ENCODE peak calls at places on chromosome 9, in four cellular contexts. One of them, this sample, is unnamed.

GRCh38 chr9:101468116-101468515 is 32.5 kb upstream of the ALDOB start:
- DNase-seq in OCI-LY7: no peak
- DNase-seq in astrocyte of the spinal cord: no peak
- DNase-seq in CD8-positive, alpha-beta T cell: no peak
- DNase-seq in this sample: no peak

GRCh38 chr9:92463989-92464388 is 18.3 kb downstream of the ASPN start:
- DNase-seq in astrocyte of the spinal cord: peak
- DNase-seq in OCI-LY7: no peak
- DNase-seq in CD8-positive, alpha-beta T cell: no peak
- DNase-seq in this sample: no peak

GRCh38 chr9:24351952-24352351 is 193.7 kb downstream of the IZUMO3 start:
- DNase-seq in astrocyte of the spinal cord: no peak
- DNase-seq in OCI-LY7: no peak
- DNase-seq in CD8-positive, alpha-beta T cell: no peak
- DNase-seq in this sample: no peak

GRCh38 chr9:83665576-83666200 is 42.1 kb downstream of the UBQLN1 start:
- DNase-seq in OCI-LY7: no peak
- DNase-seq in CD8-positive, alpha-beta T cell: no peak
- DNase-seq in astrocyte of the spinal cord: no peak
- DNase-seq in this sample: no peak

GRCh38 chr9:117413346-117414219 is 1.3 kb downstream of the ASTN2 start:
- DNase-seq in astrocyte of the spinal cord: no peak
- DNase-seq in CD8-positive, alpha-beta T cell: no peak
- DNase-seq in OCI-LY7: no peak
- DNase-seq in this sample: no peak

GRCh38 chr9:95724253-95724991 is 151.1 kb upstream of the ERCC6L2 start:
- DNase-seq in OCI-LY7: peak
- DNase-seq in CD8-positive, alpha-beta T cell: peak
- DNase-seq in astrocyte of the spinal cord: no peak
- DNase-seq in this sample: peak

GRCh38 chr9:129166962-129167557 is 11.0 kb downstream of the IER5L start:
- DNase-seq in CD8-positive, alpha-beta T cell: no peak
- DNase-seq in OCI-LY7: peak
- DNase-seq in astrocyte of the spinal cord: peak
- DNase-seq in this sample: peak

GRCh38 chr9:114382951-114383865 is 4.6 kb downstream of the AKNA start:
- DNase-seq in astrocyte of the spinal cord: peak
- DNase-seq in CD8-positive, alpha-beta T cell: no peak
- DNase-seq in OCI-LY7: no peak
- DNase-seq in this sample: no peak

GRCh38 chr9:127714916-127715442 is 484 bp downstream of the PTRH1 start:
- DNase-seq in OCI-LY7: no peak
- DNase-seq in astrocyte of the spinal cord: no peak
- DNase-seq in CD8-positive, alpha-beta T cell: no peak
- DNase-seq in this sample: no peak

GRCh38 chr9:124618476-124618875 is 111.3 kb upstream of the NR5A1 start:
- DNase-seq in OCI-LY7: no peak
- DNase-seq in CD8-positive, alpha-beta T cell: no peak
- DNase-seq in astrocyte of the spinal cord: peak
- DNase-seq in this sample: no peak

GRCh38 chr9:80596576-80596975 is 1024.8 kb downstream of the TLE4 start:
- DNase-seq in CD8-positive, alpha-beta T cell: no peak
- DNase-seq in OCI-LY7: no peak
- DNase-seq in astrocyte of the spinal cord: no peak
- DNase-seq in this sample: peak

GRCh38 chr9:135887021-135887507 is 20.3 kb downstream of the CAMSAP1 start:
- DNase-seq in CD8-positive, alpha-beta T cell: no peak
- DNase-seq in OCI-LY7: no peak
- DNase-seq in astrocyte of the spinal cord: peak
- DNase-seq in this sample: no peak

GRCh38 chr9:4862506-4863250 is 69.9 kb downstream of the RCL1 start:
- DNase-seq in astrocyte of the spinal cord: no peak
- DNase-seq in OCI-LY7: no peak
- DNase-seq in CD8-positive, alpha-beta T cell: no peak
- DNase-seq in this sample: no peak

GRCh38 chr9:119559986-119560385 is 190.8 kb upstream of the BRINP1 start:
- DNase-seq in CD8-positive, alpha-beta T cell: no peak
- DNase-seq in OCI-LY7: no peak
- DNase-seq in astrocyte of the spinal cord: no peak
- DNase-seq in this sample: no peak

GRCh38 chr9:133792721-133793470 is 54.7 kb upstream of the SARDH start:
- DNase-seq in OCI-LY7: peak
- DNase-seq in CD8-positive, alpha-beta T cell: peak
- DNase-seq in astrocyte of the spinal cord: peak
- DNase-seq in this sample: no peak

GRCh38 chr9:114397848-114398605 is 10.2 kb upstream of the AKNA start:
- DNase-seq in OCI-LY7: peak
- DNase-seq in CD8-positive, alpha-beta T cell: peak
- DNase-seq in astrocyte of the spinal cord: peak
- DNase-seq in this sample: peak

GRCh38 chr9:69173891-69174644 is at the start of gene TJP2:
- DNase-seq in astrocyte of the spinal cord: peak
- DNase-seq in OCI-LY7: peak
- DNase-seq in CD8-positive, alpha-beta T cell: peak
- DNase-seq in this sample: no peak

GRCh38 chr9:100581661-100582060 is 3.8 kb downstream of the CAVIN4 start:
- DNase-seq in astrocyte of the spinal cord: no peak
- DNase-seq in CD8-positive, alpha-beta T cell: no peak
- DNase-seq in OCI-LY7: no peak
- DNase-seq in this sample: no peak

GRCh38 chr9:20972684-20973083 is 58.8 kb downstream of the HACD4 start:
- DNase-seq in astrocyte of the spinal cord: no peak
- DNase-seq in CD8-positive, alpha-beta T cell: no peak
- DNase-seq in OCI-LY7: no peak
- DNase-seq in this sample: no peak

GRCh38 chr9:118455781-118456180 is 751.6 kb downstream of the TLR4 start:
- DNase-seq in astrocyte of the spinal cord: peak
- DNase-seq in CD8-positive, alpha-beta T cell: no peak
- DNase-seq in OCI-LY7: no peak
- DNase-seq in this sample: no peak

GRCh38 chr9:126674365-126675146 is 60.8 kb downstream of the LMX1B start:
- DNase-seq in OCI-LY7: no peak
- DNase-seq in CD8-positive, alpha-beta T cell: no peak
- DNase-seq in astrocyte of the spinal cord: no peak
- DNase-seq in this sample: no peak

GRCh38 chr9:126677188-126678084 is 63.7 kb downstream of the LMX1B start:
- DNase-seq in astrocyte of the spinal cord: no peak
- DNase-seq in OCI-LY7: no peak
- DNase-seq in CD8-positive, alpha-beta T cell: no peak
- DNase-seq in this sample: no peak

GRCh38 chr9:126676102-126676684 is 62.5 kb downstream of the LMX1B start:
- DNase-seq in astrocyte of the spinal cord: no peak
- DNase-seq in OCI-LY7: no peak
- DNase-seq in CD8-positive, alpha-beta T cell: no peak
- DNase-seq in this sample: no peak

GRCh38 chr9:126675147-126675467 is 61.4 kb downstream of the LMX1B start:
- DNase-seq in astrocyte of the spinal cord: no peak
- DNase-seq in OCI-LY7: no peak
- DNase-seq in CD8-positive, alpha-beta T cell: no peak
- DNase-seq in this sample: no peak

GRCh38 chr9:126676685-126677143 is 63.0 kb downstream of the LMX1B start:
- DNase-seq in CD8-positive, alpha-beta T cell: no peak
- DNase-seq in OCI-LY7: no peak
- DNase-seq in astrocyte of the spinal cord: no peak
- DNase-seq in this sample: no peak
- H3K4me3 ChIP-seq in CD8-positive, alpha-beta T cell: no peak
- H3K4me3 ChIP-seq in OCI-LY7: no peak
- H3K4me3 ChIP-seq in astrocyte of the spinal cord: no peak
- H3K4me3 ChIP-seq in this sample: no peak

DNA sequence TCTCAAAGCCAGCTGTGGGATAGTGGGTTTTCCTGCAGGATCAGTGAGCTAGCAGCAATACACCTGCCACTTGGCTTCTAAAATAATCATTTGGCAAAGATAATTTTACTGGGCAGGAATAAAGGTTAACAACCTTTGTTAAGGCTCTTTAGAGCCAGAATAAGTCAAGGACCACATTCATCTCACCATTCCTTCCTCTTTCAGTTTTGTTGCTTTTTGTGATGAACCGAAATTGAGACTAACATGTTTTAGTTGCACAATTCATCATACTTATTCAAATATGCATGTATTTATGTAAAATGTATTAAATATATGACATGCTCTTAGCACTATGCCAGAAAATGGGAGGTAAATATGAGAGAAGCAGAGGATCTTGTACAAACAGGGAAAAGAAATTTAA is 824.4 kb upstream of the TYRP1 start:
- DNase-seq in OCI-LY7: no peak
- DNase-seq in CD8-positive, alpha-beta T cell: no peak
- DNase-seq in astrocyte of the spinal cord: no peak
- DNase-seq in this sample: no peak
- H3K4me3 ChIP-seq in OCI-LY7: no peak
- H3K4me3 ChIP-seq in CD8-positive, alpha-beta T cell: no peak
- H3K4me3 ChIP-seq in astrocyte of the spinal cord: no peak
- H3K4me3 ChIP-seq in this sample: no peak

DNA sequence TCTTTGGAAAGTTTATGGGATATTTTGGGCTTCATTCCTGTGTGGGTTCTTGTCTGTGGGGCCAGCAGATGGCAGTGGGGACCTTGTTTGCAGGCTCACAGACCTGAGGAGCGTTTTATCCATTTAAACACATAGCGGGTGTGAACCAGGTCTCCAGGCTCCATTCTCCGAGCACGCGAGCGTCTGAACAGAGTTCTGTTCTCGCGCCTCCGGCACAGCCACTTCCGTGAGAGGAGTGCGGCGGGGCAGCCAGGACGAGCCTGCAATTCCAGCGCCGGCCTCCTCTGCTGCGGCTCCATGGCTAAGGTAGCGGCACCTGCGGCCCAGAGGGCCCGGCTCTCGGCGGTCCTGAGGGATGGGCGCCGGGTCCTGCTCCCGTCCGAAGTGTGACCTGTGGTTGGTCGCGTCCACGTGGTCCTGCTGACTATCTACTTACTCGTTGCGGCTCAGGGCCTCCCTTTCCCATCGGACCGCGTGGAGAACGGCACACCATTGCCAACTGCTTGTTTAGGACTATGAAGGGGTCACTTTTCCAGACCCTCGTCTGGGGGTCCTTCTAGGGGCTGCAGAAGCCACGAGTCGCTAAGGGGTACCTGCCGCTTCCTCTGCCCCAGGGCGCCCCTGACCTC is 7.3 kb downstream of the NRARP start:
- DNase-seq in CD8-positive, alpha-beta T cell: no peak
- DNase-seq in astrocyte of the spinal cord: peak
- DNase-seq in OCI-LY7: no peak
- DNase-seq in this sample: no peak
- H3K4me3 ChIP-seq in CD8-positive, alpha-beta T cell: peak
- H3K4me3 ChIP-seq in astrocyte of the spinal cord: no peak
- H3K4me3 ChIP-seq in OCI-LY7: peak
- H3K4me3 ChIP-seq in this sample: no peak

GRCh38 chr9:125746774-125747052 is 460 bp upstream of the PBX3 start:
- DNase-seq in OCI-LY7: no peak
- DNase-seq in CD8-positive, alpha-beta T cell: no peak
- DNase-seq in astrocyte of the spinal cord: no peak
- DNase-seq in this sample: no peak
- H3K4me3 ChIP-seq in OCI-LY7: peak
- H3K4me3 ChIP-seq in CD8-positive, alpha-beta T cell: peak
- H3K4me3 ChIP-seq in astrocyte of the spinal cord: peak
- H3K4me3 ChIP-seq in this sample: peak

GRCh38 chr9:88993327-88993726 is 2.1 kb downstream of the S1PR3 start:
- DNase-seq in OCI-LY7: no peak
- DNase-seq in CD8-positive, alpha-beta T cell: peak
- DNase-seq in astrocyte of the spinal cord: no peak
- DNase-seq in this sample: no peak
- H3K4me3 ChIP-seq in OCI-LY7: no peak
- H3K4me3 ChIP-seq in CD8-positive, alpha-beta T cell: no peak
- H3K4me3 ChIP-seq in astrocyte of the spinal cord: peak
- H3K4me3 ChIP-seq in this sample: no peak

This sample was measured in Jurkat, Clone E6-1.